ENCODE peak calls at places on chromosome 15, in six cellular contexts. P is RCC 7860, Y is HCEC 1CT, W is NCI-H1417, Z is BJ, K is SJSA1. F is an unnamed sample.

GRCh38 chr15:69679623-69680228 is 227.1 kb downstream of the RPLP1 start:
- DNase-seq in P (no peak), Y (no peak), W (peak; percentile 18), Z (no peak), K (no peak), F (no peak)

GRCh38 chr15:74769463-74770025 is 12.3 kb upstream of the CSK start:
- DNase-seq in P (no peak), Y (no peak), W (no peak), Z (no peak), K (no peak), F (no peak)

GRCh38 chr15:25251700-25252390 is 187.0 kb downstream of the UBE3A start:
- DNase-seq in P (no peak), Y (no peak), W (no peak), Z (no peak), K (no peak), F (no peak)

GRCh38 chr15:52424856-52425431 is 103.7 kb downstream of the MYO5A start:
- DNase-seq in P (no peak), Y (peak; percentile 75), W (no peak), Z (no peak), K (no peak), F (no peak)

GRCh38 chr15:61086756-61087155 is 142.3 kb downstream of the RORA start:
- DNase-seq in P (no peak), Y (no peak), W (no peak), Z (no peak), K (no peak), F (no peak)

GRCh38 chr15:57432141-57432701 is 55.9 kb downstream of the CGNL1 start:
- DNase-seq in P (no peak), Y (no peak), W (no peak), Z (no peak), K (no peak), F (no peak)

GRCh38 chr15:101043011-101043410 is 123.9 kb downstream of the LRRK1 start:
- DNase-seq in P (no peak), Y (no peak), W (no peak), Z (no peak), K (no peak), F (no peak)

GRCh38 chr15:38144921-38145320 is 107.7 kb upstream of the SPRED1 start:
- DNase-seq in P (no peak), Y (peak; percentile 58), W (no peak), Z (no peak), K (no peak), F (no peak)

GRCh38 chr15:73951044-73951561 is 24.8 kb downstream of the LOXL1 start:
- DNase-seq in P (peak; percentile 86), Y (peak; percentile 93), W (peak; percentile 84), Z (peak; percentile 93), K (peak; percentile 86), F (peak; percentile 95)

GRCh38 chr15:58932791-58933310 is 628 bp downstream of the SLTM start:
- DNase-seq in P (no peak), Y (peak; percentile 43), W (peak; percentile 31), Z (no peak), K (no peak), F (peak; percentile 38)

GRCh38 chr15:66720206-66721010 is 18.4 kb downstream of the SMAD6 start:
- DNase-seq in P (peak; percentile 66), Y (peak; percentile 59), W (no peak), Z (no peak), K (peak; percentile 61), F (peak; percentile 57)

GRCh38 chr15:29554531-29554930 is 267.7 kb downstream of the TJP1 start:
- DNase-seq in P (no peak), Y (no peak), W (no peak), Z (no peak), K (no peak), F (no peak)

GRCh38 chr15:79025201-79025600 is 65.4 kb downstream of the RASGRF1 start:
- DNase-seq in P (no peak), Y (no peak), W (no peak), Z (no peak), K (no peak), F (no peak)

GRCh38 chr15:68691667-68692066 is 112.9 kb downstream of the CORO2B start:
- DNase-seq in P (no peak), Y (no peak), W (peak; percentile 87), Z (no peak), K (no peak), F (no peak)

GRCh38 chr15:34812369-34812768 is 17.0 kb upstream of the ACTC1 start:
- DNase-seq in P (no peak), Y (peak; percentile 86), W (no peak), Z (peak; percentile 28), K (no peak), F (no peak)

GRCh38 chr15:77673801-77674317 is 41.1 kb upstream of the LINGO1 start:
- DNase-seq in P (no peak), Y (peak; percentile 9), W (no peak), Z (no peak), K (no peak), F (no peak)

GRCh38 chr15:64507293-64507802 is 47.0 kb downstream of the ZNF609 start:
- DNase-seq in P (peak; percentile 83), Y (no peak), W (peak; percentile 60), Z (no peak), K (no peak), F (no peak)

GRCh38 chr15:89794627-89795241 is 18.6 kb downstream of the MESP2 start:
- DNase-seq in P (no peak), Y (peak; percentile 23), W (no peak), Z (no peak), K (peak; percentile 23), F (no peak)

F was measured in HS-27A.